ENCODE peak calls at places on chromosomes 3 and 15, in nine cellular contexts. I, X, D, L, M, T, O, C and S are unnamed samples.

GRCh38 chr3:139634236-139634635 is 43.5 kb downstream of the NMNAT3 start:
- DNase-seq in C (no peak), D (no peak), M (no peak), I (no peak), X (no peak), O (no peak), L (no peak), T (no peak), S (no peak)

GRCh38 chr3:186320862-186321568 is 41.0 kb downstream of the DGKG start:
- DNase-seq in L (no peak), D (no peak), M (no peak), T (no peak), I (no peak), C (no peak), O (no peak), X (no peak), S (no peak)

GRCh38 chr3:6351752-6352151 is 509.2 kb upstream of the GRM7 start:
- DNase-seq in D (no peak), M (no peak), C (no peak), X (no peak), O (no peak), I (no peak), T (no peak), L (no peak), S (no peak)

GRCh38 chr3:13077431-13078157 is 4.4 kb upstream of the IQSEC1 start:
- DNase-seq in M (no peak), L (no peak), I (no peak), O (no peak), D (no peak), C (no peak), X (no peak), T (no peak), S (no peak)

GRCh38 chr15:82021021-82021420 is 24.8 kb downstream of the MEX3B start:
- DNase-seq in I (no peak), M (no peak), X (no peak), L (no peak), O (no peak), C (no peak), T (no peak), D (no peak), S (no peak)

GRCh38 chr15:26864664-26865191 is 2.1 kb upstream of the GABRA5 start:
- DNase-seq in I (no peak), D (no peak), X (peak; percentile 76), M (peak; percentile 90), C (no peak), L (no peak), O (no peak), T (no peak), S (peak; percentile 30)

GRCh38 chr15:34214135-34214534 is 4.2 kb upstream of the KATNBL1 start:
- DNase-seq in D (no peak), I (no peak), M (peak; percentile 78), C (no peak), T (no peak), O (no peak), L (no peak), X (no peak), S (no peak)

GRCh38 chr15:40055576-40056293 is 16.8 kb upstream of the SRP14 start:
- DNase-seq in D (no peak), X (no peak), T (no peak), I (no peak), O (no peak), L (no peak), M (no peak), C (peak; percentile 22), S (no peak)

GRCh38 chr3:65713016-65713415 is 325.7 kb downstream of the MAGI1 start:
- DNase-seq in O (no peak), M (peak; percentile 82), X (peak; percentile 49), D (no peak), C (no peak), I (no peak), L (no peak), T (no peak), S (peak; percentile 79)

GRCh38 chr3:69086133-69086722 is 1.5 kb downstream of the ARL6IP5 start:
- DNase-seq in X (peak; percentile 13), C (peak; percentile 90), I (peak; percentile 91), L (peak; percentile 95), O (peak; percentile 41), D (peak; percentile 37), T (peak; percentile 91), M (no peak), S (peak; percentile 91)

GRCh38 chr15:100730655-100731240 is 128.4 kb downstream of the ASB7 start:
- DNase-seq in O (no peak), T (no peak), D (no peak), I (no peak), L (no peak), X (no peak), M (no peak), C (no peak), S (no peak)

GRCh38 chr15:57485869-57486268 is 105.8 kb upstream of the MYZAP start:
- DNase-seq in I (no peak), L (no peak), X (no peak), C (peak; percentile 79), M (peak; percentile 49), D (no peak), T (no peak), O (peak; percentile 81), S (peak; percentile 78)

GRCh38 chr3:63349583-63350177 is 71.6 kb downstream of the SYNPR start:
- DNase-seq in T (peak; percentile 27), L (peak; percentile 70), D (no peak), X (peak; percentile 84), M (peak; percentile 86), C (peak; percentile 45), O (peak; percentile 56), I (peak; percentile 56), S (peak; percentile 64)

GRCh38 chr3:131348911-131349310 is 32.7 kb upstream of the NUDT16 start:
- DNase-seq in X (no peak), L (no peak), T (no peak), M (no peak), O (no peak), D (no peak), I (no peak), C (no peak), S (no peak)

DNA sequence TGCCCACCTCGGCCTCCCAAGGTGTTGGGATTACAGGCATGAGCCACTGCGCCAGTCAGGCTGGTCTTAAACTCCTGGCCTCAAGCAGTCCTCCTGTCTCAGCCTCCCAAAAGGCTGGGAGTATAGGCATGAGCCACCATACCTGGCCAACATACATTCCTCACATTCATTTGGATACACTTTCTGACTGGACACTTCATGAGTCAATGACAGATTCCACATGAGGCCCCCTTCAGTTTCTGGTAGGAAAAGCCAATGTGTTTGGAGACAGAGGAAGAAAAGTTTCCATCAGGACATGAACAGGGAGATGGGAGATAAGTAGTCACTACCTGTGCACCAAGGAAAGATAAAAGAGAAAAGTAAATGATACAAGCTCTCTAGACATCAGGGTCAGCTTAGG is 49.4 kb upstream of the GSK3B start:
- DNase-seq in X (no peak), D (no peak), L (no peak), O (no peak), I (no peak), C (no peak), T (no peak), M (no peak), S (no peak)
- H3K27ac ChIP-seq in X (no peak overlapping the region), D (no peak overlapping the region), L (no peak overlapping the region), O (no peak overlapping the region), I (no peak overlapping the region), C (no peak overlapping the region), T (no peak overlapping the region), M (no peak overlapping the region), S (no peak overlapping the region)

DNA sequence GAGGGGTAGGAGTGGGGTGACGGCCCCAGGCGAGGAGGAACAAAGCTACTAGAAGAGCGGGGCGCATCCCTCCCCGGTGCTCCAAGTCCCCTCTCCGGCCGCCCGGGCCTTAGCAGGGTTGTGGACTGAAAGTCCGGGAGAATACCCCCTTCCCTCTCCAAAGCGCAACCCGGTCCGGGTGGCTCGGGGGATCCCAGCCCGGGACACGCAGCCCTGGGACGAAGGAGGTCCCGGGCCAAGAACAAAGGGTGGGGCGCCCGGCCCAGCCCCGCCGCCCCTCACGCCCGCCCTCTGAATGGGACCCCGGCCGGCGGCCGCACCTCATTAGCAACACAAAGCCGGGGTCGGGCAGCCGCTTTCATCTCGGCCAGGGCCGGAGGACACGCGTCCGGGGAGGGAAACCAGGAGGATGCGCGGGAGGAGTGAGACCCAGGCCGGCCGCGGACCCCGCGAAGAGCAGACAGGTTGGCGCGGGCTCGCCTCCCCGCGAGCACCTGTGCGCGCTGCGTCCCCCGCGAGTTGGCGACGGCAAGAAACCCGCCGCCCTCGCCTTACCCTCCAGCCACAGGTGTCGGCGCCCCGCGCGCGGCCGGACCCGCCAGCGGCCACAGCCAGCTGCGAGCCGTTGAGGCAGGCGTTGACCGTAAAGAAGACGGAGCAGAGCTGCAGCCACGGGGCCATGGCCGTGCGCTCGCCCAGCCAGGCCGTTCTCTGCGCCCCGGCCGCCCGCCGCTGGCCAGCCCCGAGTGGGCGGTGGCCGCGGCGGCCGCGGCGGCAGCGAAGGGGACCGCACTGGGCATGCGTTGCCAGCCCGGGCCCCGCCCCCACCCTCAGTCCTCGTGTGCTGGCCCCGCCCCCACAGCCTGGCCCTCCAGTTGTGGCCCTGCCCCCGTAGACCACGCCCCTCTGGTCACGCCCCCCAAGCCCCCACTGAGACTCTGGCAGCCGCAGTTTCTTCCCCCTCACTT is at the start of gene IL17RD:
- DNase-seq in X (peak; percentile 96), L (peak; percentile 82), I (peak; percentile 79), O (peak; percentile 37), T (peak; percentile 88), D (peak; percentile 5), M (peak; percentile 96), C (peak; percentile 66), S (peak; percentile 48)
- H3K27ac ChIP-seq in X (no peak within 1 kb of the TSS), L (peak within 1 kb of the TSS; percentile 31), I (peak within 1 kb of the TSS; percentile 84), O (no peak within 1 kb of the TSS), T (peak within 1 kb of the TSS; percentile 86), D (no peak within 1 kb of the TSS), M (no peak within 1 kb of the TSS), C (no peak within 1 kb of the TSS), S (no peak within 1 kb of the TSS)

GRCh38 chr3:25429441-25429907 is 1.4 kb downstream of the RARB start:
- DNase-seq in O (no peak), L (no peak), C (no peak), X (no peak), M (no peak), I (no peak), D (no peak), T (no peak), S (no peak)
- H3K27ac ChIP-seq in O (no peak overlapping the region), L (no peak overlapping the region), C (peak overlapping the region; percentile 29), X (no peak overlapping the region), M (no peak overlapping the region), I (peak overlapping the region; percentile 91), D (no peak overlapping the region), T (peak overlapping the region; percentile 96), S (peak overlapping the region; percentile 99)

GRCh38 chr3:190027116-190027515 is 93.6 kb downstream of the P3H2 start:
- DNase-seq in C (no peak), M (no peak), D (no peak), L (no peak), I (no peak), T (no peak), X (no peak), O (no peak), S (no peak)

GRCh38 chr3:190036631-190037030 is 84.1 kb downstream of the P3H2 start:
- DNase-seq in L (no peak), D (no peak), M (no peak), X (no peak), O (no peak), T (no peak), C (no peak), I (no peak), S (peak; percentile 48)

GRCh38 chr3:190032924-190033323 is 87.8 kb downstream of the P3H2 start:
- DNase-seq in O (no peak), T (no peak), C (no peak), M (peak; percentile 82), I (no peak), L (no peak), X (peak; percentile 66), D (no peak), S (no peak)

GRCh38 chr3:190034446-190034845 is 86.3 kb downstream of the P3H2 start:
- DNase-seq in L (no peak), O (no peak), T (no peak), C (no peak), D (no peak), I (no peak), X (no peak), M (no peak), S (no peak)

GRCh38 chr3:190031887-190032752 is 88.6 kb downstream of the P3H2 start:
- DNase-seq in C (no peak), T (no peak), X (no peak), D (no peak), I (no peak), M (no peak), O (no peak), L (no peak), S (no peak)
- H3K27ac ChIP-seq in C (no peak overlapping the region), T (peak overlapping the region; percentile 46), X (no peak overlapping the region), D (no peak overlapping the region), I (peak overlapping the region; percentile 55), M (peak overlapping the region; percentile 34), O (no peak overlapping the region), L (no peak overlapping the region), S (peak overlapping the region; percentile 34)